ENCODE peak calls at places on chromosomes 6 and 20, in five cellular contexts. C, L, N, S and K are unnamed samples.
A peak's percentile ranks its signal among the peaks of the same experiment; 100 is the strongest.

GRCh38 chr6:12288844-12289654 is 1.1 kb upstream of the EDN1 start:
- DNase-seq in N (peak; percentile 59), L (peak; percentile 91), C (peak; percentile 75), S (peak; percentile 83), K (peak; percentile 76)

GRCh38 chr6:148470141-148470540 is 127.5 kb downstream of the SASH1 start:
- DNase-seq in L (no peak), C (no peak), N (no peak), S (no peak), K (no peak)

GRCh38 chr6:134216304-134217029 is 101.4 kb downstream of the SGK1 start:
- DNase-seq in C (peak; percentile 32), N (no peak), S (no peak), L (no peak), K (no peak)

GRCh38 chr6:139369568-139370046 is 4.8 kb downstream of the CITED2 start:
- DNase-seq in C (peak; percentile 33), L (peak; percentile 62), S (peak; percentile 82), N (no peak), K (no peak)

GRCh38 chr6:34022250-34022872 is 123.5 kb downstream of the GRM4 start:
- DNase-seq in C (no peak), S (no peak), N (no peak), L (no peak), K (no peak)

GRCh38 chr6:13859871-13860555 is 45.7 kb upstream of the MCUR1 start:
- DNase-seq in L (no peak), S (no peak), N (no peak), C (no peak), K (no peak)

GRCh38 chr20:4483961-4484360 is 237.7 kb upstream of the PRND start:
- DNase-seq in L (no peak), N (no peak), C (no peak), S (no peak), K (no peak)

GRCh38 chr6:81304486-81304885 is 448.0 kb downstream of the TENT5A start:
- DNase-seq in S (peak; percentile 48), L (no peak), N (no peak), C (no peak), K (no peak)

GRCh38 chr6:147868493-147869222 is 360.2 kb downstream of the SAMD5 start:
- DNase-seq in C (no peak), S (no peak), N (no peak), L (no peak), K (no peak)

GRCh38 chr6:111737065-111737521 is 131.4 kb upstream of the TRAF3IP2 start:
- DNase-seq in C (no peak), L (no peak), N (no peak), S (peak; percentile 35), K (no peak)

GRCh38 chr20:36248836-36249235 is 12.6 kb downstream of the AAR2 start:
- DNase-seq in C (no peak), S (no peak), L (no peak), N (no peak), K (no peak)

GRCh38 chr6:110398778-110399177 is 16.6 kb downstream of the DDO start:
- DNase-seq in C (no peak), L (no peak), N (no peak), S (peak; percentile 69), K (no peak)

GRCh38 chr6:52515219-52515960 is 61.5 kb downstream of the TRAM2 start:
- DNase-seq in N (no peak), C (no peak), S (no peak), L (no peak), K (no peak)